ENCODE peak calls at places on chromosome 2, in eight cellular contexts. L is osteocyte, G is occipital lobe, K is amniotic stem cell, D is right lobe of liver, H is WTC11, U is tibial artery, R is lower lobe of right lung. N is an unnamed sample.
A peak's percentile ranks its signal among the peaks of the same experiment; 100 is the strongest.

GRCh38 chr2:57180042-57180567 is 866.5 kb upstream of the VRK2 start:
- DNase-seq in D (no peak), L (no peak), R (no peak), K (no peak), U (no peak), H (no peak), G (no peak), N (no peak)

GRCh38 chr2:152518656-152519580 is 183.9 kb downstream of the FMNL2 start:
- DNase-seq in G (no peak), R (no peak), D (no peak), U (no peak), K (no peak), L (no peak), H (no peak), N (no peak)

GRCh38 chr2:216773072-216773471 is 77.7 kb upstream of the IGFBP5 start:
- DNase-seq in L (no peak), R (no peak), K (no peak), H (no peak), U (peak; percentile 86), D (no peak), G (no peak), N (no peak)

GRCh38 chr2:171553858-171554257 is 31.6 kb downstream of the CYBRD1 start:
- DNase-seq in R (no peak), H (no peak), G (no peak), K (no peak), L (no peak), D (peak; percentile 74), U (no peak), N (no peak)

GRCh38 chr2:98761267-98761781 is 30.4 kb upstream of the MGAT4A start:
- DNase-seq in U (no peak), D (no peak), G (no peak), R (no peak), H (no peak), L (no peak), K (no peak), N (no peak)

GRCh38 chr2:206457188-206457634 is 13.9 kb downstream of the ADAM23 start:
- DNase-seq in G (no peak), D (no peak), U (no peak), R (no peak), K (no peak), L (no peak), H (no peak), N (no peak)

GRCh38 chr2:177392373-177393246 is at the start of gene AGPS:
- DNase-seq in G (peak; percentile 64), K (peak; percentile 66), H (peak; percentile 79), L (peak; percentile 89), U (peak; percentile 84), D (peak; percentile 90), R (peak; percentile 92), N (peak; percentile 90)

GRCh38 chr2:159793265-159793664 is 4.7 kb downstream of the CD302 start:
- DNase-seq in D (no peak), U (no peak), K (no peak), G (no peak), L (no peak), R (no peak), H (no peak), N (no peak)

N was measured in mucosa of descending colon.